ENCODE peak calls at places on chromosomes 4 and X, in eight cellular contexts. R, D, A, M, H, Q, F and U are unnamed samples.

GRCh38 chr4:40227284-40227683 is 30.5 kb downstream of the RHOH start:
- DNase-seq in R (no peak), D (no peak), A (no peak), M (no peak), H (no peak), Q (no peak), F (no peak), U (no peak)

GRCh38 chr4:113979157-113979972 is at the start of gene ARSJ:
- DNase-seq in M (peak; percentile 51), A (peak; percentile 88), R (peak; percentile 55), Q (peak; percentile 87), D (peak; percentile 70), H (peak; percentile 66), F (peak; percentile 82), U (peak; percentile 68)

GRCh38 chr4:14478504-14478903 is 523.8 kb upstream of the CPEB2 start:
- DNase-seq in H (no peak), A (no peak), F (no peak), Q (no peak), R (no peak), D (no peak), M (no peak), U (no peak)

GRCh38 chr4:48341776-48342558 is 638 bp downstream of the SLAIN2 start:
- DNase-seq in M (peak; percentile 58), A (peak; percentile 28), Q (peak; percentile 75), R (peak; percentile 39), D (peak; percentile 69), F (peak; percentile 67), H (peak; percentile 60), U (peak; percentile 88)

GRCh38 chr4:7683126-7683703 is 248.5 kb upstream of the PSAPL1 start:
- DNase-seq in F (no peak), A (no peak), H (no peak), Q (no peak), M (no peak), R (no peak), D (no peak), U (no peak)

GRCh38 chr4:127995776-127996175 is 30.6 kb downstream of the ABHD18 start:
- DNase-seq in A (peak; percentile 35), R (no peak), H (no peak), Q (peak; percentile 68), D (no peak), M (no peak), F (no peak), U (no peak)

GRCh38 chr4:140136509-140136908 is 17.5 kb downstream of the MAML3 start:
- DNase-seq in A (peak; percentile 63), M (no peak), H (no peak), F (peak; percentile 20), D (no peak), Q (no peak), R (no peak), U (no peak)

GRCh38 chrX:22740836-22741235 is 258.9 kb upstream of the DDX53 start:
- DNase-seq in M (no peak), A (no peak), F (peak; percentile 26), Q (no peak), R (no peak), D (no peak), H (no peak), U (no peak)

GRCh38 chr4:71009796-71010588 is 16.5 kb downstream of the DCK start:
- DNase-seq in A (peak; percentile 56), H (no peak), D (no peak), R (no peak), M (no peak), F (peak; percentile 67), Q (peak; percentile 85), U (no peak)

GRCh38 chr4:181594188-181594587 is 649.0 kb upstream of the TENM3 start:
- DNase-seq in F (no peak), H (no peak), Q (no peak), D (no peak), A (no peak), M (no peak), R (no peak), U (no peak)

GRCh38 chr4:181685911-181686310 is 557.3 kb upstream of the TENM3 start:
- DNase-seq in Q (peak; percentile 74), F (no peak), A (peak; percentile 97), H (no peak), R (no peak), M (no peak), D (no peak), U (no peak)

GRCh38 chrX:47143894-47144625 is 442 bp downstream of the NDUFB11 start:
- DNase-seq in A (peak; percentile 16), D (peak; percentile 41), Q (peak; percentile 50), H (peak; percentile 42), R (peak; percentile 40), F (no peak), M (no peak), U (peak; percentile 60)

GRCh38 chr4:7890635-7891393 is 48.8 kb downstream of the AFAP1 start:
- DNase-seq in H (no peak), R (no peak), M (no peak), Q (peak; percentile 78), F (peak; percentile 88), D (no peak), A (peak; percentile 92), U (no peak)

GRCh38 chr4:20684852-20685763 is 15.2 kb upstream of the PACRGL start:
- DNase-seq in F (peak; percentile 40), M (no peak), R (no peak), H (no peak), D (no peak), Q (peak; percentile 76), A (peak; percentile 27), U (no peak)

GRCh38 chr4:102165584-102165983 is 179.7 kb downstream of the SLC39A8 start:
- DNase-seq in R (no peak), A (no peak), H (no peak), Q (no peak), D (no peak), M (no peak), F (no peak), U (no peak)

GRCh38 chrX:153590961-153591956 is 7.7 kb downstream of the CCNQ start:
- DNase-seq in D (no peak), Q (no peak), R (no peak), H (no peak), F (no peak), A (no peak), M (no peak), U (peak; percentile 66)

GRCh38 chr4:84814100-84814750 is 152.3 kb downstream of the WDFY3 start:
- DNase-seq in R (peak; percentile 24), F (peak; percentile 87), M (no peak), Q (peak; percentile 85), H (peak; percentile 24), A (peak; percentile 96), D (no peak), U (no peak)

GRCh38 chrX:130877892-130878321 is 25.1 kb downstream of the ENOX2 start:
- DNase-seq in D (no peak), R (no peak), Q (peak; percentile 16), A (no peak), F (no peak), M (no peak), H (no peak), U (no peak)

GRCh38 chrX:9873952-9874351 is 87.7 kb downstream of the SHROOM2 start:
- DNase-seq in R (no peak), M (no peak), H (no peak), D (no peak), A (peak; percentile 49), F (peak; percentile 44), Q (peak; percentile 52), U (no peak)

GRCh38 chr4:108048157-108048556 is 58.5 kb downstream of the HADH start:
- DNase-seq in F (no peak), M (no peak), Q (no peak), R (no peak), D (no peak), H (no peak), A (no peak), U (no peak)
- H3K4me1 ChIP-seq in F (peaks cover 5% of the 10 kb centered on the region), M (no peaks in the 10 kb centered on the region), Q (peaks cover 13% of the 10 kb centered on the region), R (peaks cover 8% of the 10 kb centered on the region), D (no peaks in the 10 kb centered on the region), H (peaks cover 7% of the 10 kb centered on the region), A (no peaks in the 10 kb centered on the region), U (no peaks in the 10 kb centered on the region)

DNA sequence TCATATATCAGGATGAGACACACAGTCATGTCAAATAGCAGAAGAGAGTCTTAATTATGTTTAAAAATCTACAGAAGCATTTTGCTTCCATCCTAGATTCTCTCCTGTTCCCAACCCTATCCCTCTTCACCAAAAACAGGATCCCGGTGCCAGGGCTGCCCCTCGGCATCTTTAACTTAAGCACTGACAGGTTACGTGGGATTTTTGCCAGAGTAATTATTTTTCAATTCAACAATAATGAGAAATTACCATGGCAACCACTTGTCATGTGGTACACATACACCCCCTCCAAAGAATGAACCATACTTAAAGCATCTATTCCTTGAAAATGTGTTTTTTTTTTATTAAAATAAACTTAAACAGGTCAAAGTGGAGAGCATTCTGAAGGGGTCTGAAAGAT is 130.6 kb downstream of the LDB2 start:
- DNase-seq in Q (no peak), F (no peak), D (no peak), M (no peak), R (no peak), H (no peak), A (no peak), U (no peak)
- H3K4me3 ChIP-seq in Q (no peak overlapping the region), F (no peak overlapping the region), D (no peak overlapping the region), M (no peak overlapping the region), R (no peak overlapping the region), H (no peak overlapping the region), A (no peak overlapping the region), U (no peak overlapping the region)

DNA sequence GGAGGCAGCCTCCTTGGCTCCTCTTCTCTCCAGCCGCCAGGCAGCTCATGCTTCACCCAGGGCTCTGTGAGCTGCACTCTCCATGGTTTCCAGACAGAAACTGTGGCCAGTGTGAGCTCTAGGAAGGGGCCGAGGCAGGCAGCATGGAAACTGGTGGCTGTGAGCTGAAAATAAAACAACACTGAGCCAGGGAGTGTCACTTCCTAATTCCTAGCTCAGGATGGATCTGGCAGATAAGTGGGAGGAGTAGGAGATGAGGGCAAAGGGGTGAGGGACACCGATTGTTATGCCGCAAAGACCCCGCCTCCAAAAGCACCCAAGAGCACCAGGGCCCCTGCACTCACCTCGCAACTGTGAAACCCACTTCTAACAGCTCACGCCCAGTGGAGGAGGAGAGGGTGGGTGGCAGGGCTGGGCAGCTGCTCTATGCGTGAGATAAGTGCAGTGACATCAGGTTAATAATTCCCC is 69.8 kb downstream of the FHDC1 start:
- DNase-seq in R (no peak), H (no peak), D (no peak), A (no peak), M (no peak), F (peak; percentile 18), Q (no peak), U (peak; percentile 43)
- H3K4me1 ChIP-seq in R (no peaks in the 10 kb centered on the region), H (no peaks in the 10 kb centered on the region), D (no peaks in the 10 kb centered on the region), A (no peaks in the 10 kb centered on the region), M (no peaks in the 10 kb centered on the region), F (no peaks in the 10 kb centered on the region), Q (no peaks in the 10 kb centered on the region), U (no peaks in the 10 kb centered on the region)

GRCh38 chr4:105473340-105474109 is at the start of gene PPA2:
- DNase-seq in Q (peak; percentile 94), F (peak; percentile 87), D (peak; percentile 92), H (peak; percentile 85), R (peak; percentile 84), A (peak; percentile 89), M (peak; percentile 85), U (peak; percentile 96)

GRCh38 chr4:105472871-105473339 is 957 bp downstream of the PPA2 start:
- DNase-seq in Q (peak; percentile 58), A (no peak), D (no peak), F (no peak), M (no peak), R (no peak), H (no peak), U (peak; percentile 46)

GRCh38 chr4:105466580-105466979 is 7.3 kb downstream of the PPA2 start:
- DNase-seq in M (no peak), A (no peak), H (no peak), R (no peak), Q (no peak), F (no peak), D (no peak), U (no peak)

GRCh38 chr4:105474110-105474518 is 252 bp upstream of the PPA2 start:
- DNase-seq in M (peak; percentile 86), R (peak; percentile 74), A (peak; percentile 77), H (peak; percentile 89), Q (peak; percentile 95), D (peak; percentile 92), F (peak; percentile 89), U (peak; percentile 91)

GRCh38 chr4:105471566-105472176 is 2.2 kb downstream of the PPA2 start:
- DNase-seq in M (peak; percentile 60), Q (peak; percentile 89), F (peak; percentile 81), D (peak; percentile 43), A (peak; percentile 79), R (peak; percentile 70), H (peak; percentile 30), U (peak; percentile 70)
- H3K4me3 ChIP-seq in M (no peak overlapping the region), Q (peak overlapping the region; percentile 90), F (no peak overlapping the region), D (no peak overlapping the region), A (no peak overlapping the region), R (no peak overlapping the region), H (peak overlapping the region; percentile 85), U (peak overlapping the region; percentile 9)